ENCODE peak calls at places on chromosome 20, in six cellular contexts. One of them, this sample, is unnamed.

GRCh38 chr20:23782366-23782983 is 31.7 kb upstream of the CST1 start:
- DNase-seq in Calu3: peak
- DNase-seq in A549: peak
- DNase-seq in uterus: no peak
- DNase-seq in endothelial cell: peak
- DNase-seq in AG10803: peak
- DNase-seq in this sample: peak

GRCh38 chr20:10536531-10536930 is 101.4 kb downstream of the SLX4IP start:
- DNase-seq in AG10803: peak
- DNase-seq in Calu3: peak
- DNase-seq in A549: peak
- DNase-seq in endothelial cell: no peak
- DNase-seq in uterus: no peak
- DNase-seq in this sample: no peak

GRCh38 chr20:1415667-1416468 is 23.0 kb upstream of the FKBP1A start:
- DNase-seq in A549: peak
- DNase-seq in AG10803: peak
- DNase-seq in uterus: no peak
- DNase-seq in endothelial cell: no peak
- DNase-seq in Calu3: peak
- DNase-seq in this sample: no peak

GRCh38 chr20:45670139-45670538 is at the start of gene WFDC11:
- DNase-seq in AG10803: no peak
- DNase-seq in uterus: no peak
- DNase-seq in endothelial cell: no peak
- DNase-seq in Calu3: no peak
- DNase-seq in A549: no peak
- DNase-seq in this sample: no peak

GRCh38 chr20:10715035-10715434 is 41.2 kb upstream of the JAG1 start:
- DNase-seq in Calu3: no peak
- DNase-seq in A549: peak
- DNase-seq in AG10803: no peak
- DNase-seq in uterus: no peak
- DNase-seq in endothelial cell: no peak
- DNase-seq in this sample: no peak

GRCh38 chr20:61300741-61301140 is 48.7 kb downstream of the CDH4 start:
- DNase-seq in Calu3: no peak
- DNase-seq in A549: no peak
- DNase-seq in uterus: no peak
- DNase-seq in endothelial cell: no peak
- DNase-seq in AG10803: no peak
- DNase-seq in this sample: no peak

GRCh38 chr20:10239954-10240353 is 21.3 kb downstream of the SNAP25 start:
- DNase-seq in Calu3: peak
- DNase-seq in AG10803: peak
- DNase-seq in A549: peak
- DNase-seq in uterus: no peak
- DNase-seq in endothelial cell: no peak
- DNase-seq in this sample: no peak

GRCh38 chr20:37145014-37145413 is 34.1 kb upstream of the RPN2 start:
- DNase-seq in A549: no peak
- DNase-seq in AG10803: no peak
- DNase-seq in endothelial cell: no peak
- DNase-seq in uterus: no peak
- DNase-seq in Calu3: no peak
- DNase-seq in this sample: no peak

GRCh38 chr20:17407550-17407949 is 123.6 kb downstream of the BFSP1 start:
- DNase-seq in AG10803: no peak
- DNase-seq in endothelial cell: no peak
- DNase-seq in uterus: no peak
- DNase-seq in A549: no peak
- DNase-seq in Calu3: no peak
- DNase-seq in this sample: no peak

GRCh38 chr20:7207186-7207585 is 439.7 kb downstream of the BMP2 start:
- DNase-seq in A549: no peak
- DNase-seq in AG10803: no peak
- DNase-seq in Calu3: no peak
- DNase-seq in endothelial cell: no peak
- DNase-seq in uterus: no peak
- DNase-seq in this sample: no peak

GRCh38 chr20:46293084-46293483 is 15.2 kb downstream of the CDH22 start:
- DNase-seq in Calu3: no peak
- DNase-seq in uterus: no peak
- DNase-seq in AG10803: peak
- DNase-seq in endothelial cell: peak
- DNase-seq in A549: peak
- DNase-seq in this sample: no peak

GRCh38 chr20:23296841-23297701 is 53.5 kb upstream of the NXT1 start:
- DNase-seq in AG10803: peak
- DNase-seq in endothelial cell: no peak
- DNase-seq in uterus: no peak
- DNase-seq in Calu3: no peak
- DNase-seq in A549: no peak
- DNase-seq in this sample: no peak

GRCh38 chr20:9286501-9286900 is 217.6 kb downstream of the PLCB4 start:
- DNase-seq in uterus: no peak
- DNase-seq in Calu3: no peak
- DNase-seq in A549: no peak
- DNase-seq in endothelial cell: no peak
- DNase-seq in AG10803: no peak
- DNase-seq in this sample: no peak

GRCh38 chr20:10982692-10983091 is 308.9 kb upstream of the JAG1 start:
- DNase-seq in Calu3: no peak
- DNase-seq in endothelial cell: no peak
- DNase-seq in AG10803: peak
- DNase-seq in uterus: peak
- DNase-seq in A549: peak
- DNase-seq in this sample: no peak

DNA sequence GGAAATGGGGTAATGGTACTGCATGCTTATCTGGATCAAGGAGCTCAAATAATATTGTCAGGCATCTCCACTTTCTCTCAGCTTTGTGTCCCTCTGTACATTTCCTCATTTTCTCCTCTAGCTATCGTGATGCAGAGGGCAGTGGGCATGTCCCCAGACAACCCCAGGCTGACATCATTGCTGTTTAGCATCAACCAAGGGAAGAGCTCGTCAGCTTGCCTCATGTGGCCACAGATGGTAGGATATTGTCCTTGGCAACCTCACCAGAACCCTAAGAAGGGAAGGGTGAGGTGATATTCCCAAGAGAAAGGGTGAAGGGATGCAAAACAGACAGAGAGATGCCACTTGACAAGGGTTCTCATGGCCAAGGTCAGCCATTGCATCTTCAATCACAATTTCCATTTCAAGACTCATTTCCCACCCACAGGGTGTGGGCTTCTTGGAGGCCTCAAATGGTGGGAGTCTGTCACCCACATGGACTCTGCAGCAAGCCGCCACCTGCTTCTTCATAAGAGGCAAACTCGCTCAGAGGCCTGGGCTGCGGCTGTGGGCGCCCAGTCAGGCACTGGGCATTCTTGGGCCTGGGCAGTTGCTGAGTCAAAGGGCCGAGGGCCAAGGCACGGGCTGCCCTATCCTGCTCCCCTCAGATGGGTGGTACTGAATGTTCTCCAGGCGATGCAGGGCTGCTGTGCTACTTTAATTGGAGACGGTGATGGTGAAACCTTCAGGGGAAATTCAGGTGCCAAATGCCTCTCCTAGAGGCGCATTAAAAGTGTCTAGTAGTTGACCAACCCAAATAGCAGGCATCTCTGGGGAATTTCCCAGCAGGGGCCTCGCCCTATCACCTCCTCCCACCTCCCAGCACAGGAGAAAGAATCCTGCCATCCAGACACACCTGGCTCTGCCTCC is 58.1 kb downstream of the MAFB start:
- DNase-seq in Calu3: no peak
- DNase-seq in endothelial cell: no peak
- DNase-seq in uterus: no peak
- DNase-seq in AG10803: no peak
- DNase-seq in A549: no peak
- DNase-seq in this sample: no peak
- TF ChIP-seq CTCF in Calu3: no peak
- TF ChIP-seq CTCF in endothelial cell: no peak
- TF ChIP-seq CTCF in uterus: no peak
- TF ChIP-seq CTCF in AG10803: no peak
- TF ChIP-seq CTCF in A549: no peak
- TF ChIP-seq CTCF in this sample: no peak

DNA sequence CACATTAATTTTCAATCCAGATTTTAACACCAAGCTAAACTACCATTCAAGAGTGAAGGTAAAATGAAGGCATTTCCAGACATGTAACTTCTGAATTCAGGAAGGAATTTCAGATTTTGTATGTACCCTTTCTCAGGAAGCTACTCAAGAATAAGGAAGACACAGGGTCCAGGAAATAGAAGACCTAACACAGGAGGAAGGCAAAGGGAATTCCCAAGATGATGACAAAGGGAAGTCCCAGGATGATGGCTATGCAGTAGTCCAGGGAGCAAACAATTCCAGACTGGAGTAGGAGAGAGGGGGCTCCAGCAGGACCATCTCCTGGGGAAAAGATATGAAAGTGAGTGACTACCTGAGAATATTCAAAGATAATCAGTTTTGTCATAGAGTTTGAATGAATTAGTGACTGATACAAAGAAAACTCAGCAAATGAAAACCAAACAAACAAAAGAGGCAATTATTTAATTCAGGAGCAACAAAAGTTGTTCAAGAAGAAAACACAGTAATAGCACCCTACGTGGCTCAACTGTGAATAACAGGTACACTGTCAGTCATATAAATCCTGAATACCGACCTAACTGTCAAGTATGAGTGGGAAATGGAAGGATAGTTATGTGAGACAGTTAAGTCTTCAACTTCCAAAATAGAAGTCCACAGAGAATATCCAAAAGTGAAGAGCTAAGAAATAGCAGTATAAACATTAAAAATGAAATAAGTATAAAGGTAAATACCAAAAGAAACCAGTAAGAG is 4.0 kb downstream of the RNF24 start:
- DNase-seq in Calu3: no peak
- DNase-seq in uterus: no peak
- DNase-seq in A549: no peak
- DNase-seq in endothelial cell: no peak
- DNase-seq in AG10803: no peak
- DNase-seq in this sample: no peak
- TF ChIP-seq CTCF in Calu3: no peak
- TF ChIP-seq CTCF in uterus: no peak
- TF ChIP-seq CTCF in A549: no peak
- TF ChIP-seq CTCF in endothelial cell: no peak
- TF ChIP-seq CTCF in AG10803: no peak
- TF ChIP-seq CTCF in this sample: no peak

GRCh38 chr20:57579898-57580447 is 19.1 kb downstream of the PCK1 start:
- DNase-seq in Calu3: no peak
- DNase-seq in AG10803: no peak
- DNase-seq in endothelial cell: no peak
- DNase-seq in A549: no peak
- DNase-seq in uterus: peak
- DNase-seq in this sample: no peak

GRCh38 chr20:57582432-57583288 is 21.8 kb downstream of the PCK1 start:
- DNase-seq in Calu3: peak
- DNase-seq in uterus: peak
- DNase-seq in AG10803: no peak
- DNase-seq in endothelial cell: peak
- DNase-seq in A549: peak
- DNase-seq in this sample: no peak

GRCh38 chr20:57580478-57581201 is 19.7 kb downstream of the PCK1 start:
- DNase-seq in endothelial cell: no peak
- DNase-seq in A549: no peak
- DNase-seq in uterus: no peak
- DNase-seq in AG10803: no peak
- DNase-seq in Calu3: no peak
- DNase-seq in this sample: no peak

GRCh38 chr20:57582029-57582378 is 21.1 kb downstream of the PCK1 start:
- DNase-seq in AG10803: no peak
- DNase-seq in uterus: no peak
- DNase-seq in A549: no peak
- DNase-seq in endothelial cell: no peak
- DNase-seq in Calu3: no peak
- DNase-seq in this sample: no peak

DNA sequence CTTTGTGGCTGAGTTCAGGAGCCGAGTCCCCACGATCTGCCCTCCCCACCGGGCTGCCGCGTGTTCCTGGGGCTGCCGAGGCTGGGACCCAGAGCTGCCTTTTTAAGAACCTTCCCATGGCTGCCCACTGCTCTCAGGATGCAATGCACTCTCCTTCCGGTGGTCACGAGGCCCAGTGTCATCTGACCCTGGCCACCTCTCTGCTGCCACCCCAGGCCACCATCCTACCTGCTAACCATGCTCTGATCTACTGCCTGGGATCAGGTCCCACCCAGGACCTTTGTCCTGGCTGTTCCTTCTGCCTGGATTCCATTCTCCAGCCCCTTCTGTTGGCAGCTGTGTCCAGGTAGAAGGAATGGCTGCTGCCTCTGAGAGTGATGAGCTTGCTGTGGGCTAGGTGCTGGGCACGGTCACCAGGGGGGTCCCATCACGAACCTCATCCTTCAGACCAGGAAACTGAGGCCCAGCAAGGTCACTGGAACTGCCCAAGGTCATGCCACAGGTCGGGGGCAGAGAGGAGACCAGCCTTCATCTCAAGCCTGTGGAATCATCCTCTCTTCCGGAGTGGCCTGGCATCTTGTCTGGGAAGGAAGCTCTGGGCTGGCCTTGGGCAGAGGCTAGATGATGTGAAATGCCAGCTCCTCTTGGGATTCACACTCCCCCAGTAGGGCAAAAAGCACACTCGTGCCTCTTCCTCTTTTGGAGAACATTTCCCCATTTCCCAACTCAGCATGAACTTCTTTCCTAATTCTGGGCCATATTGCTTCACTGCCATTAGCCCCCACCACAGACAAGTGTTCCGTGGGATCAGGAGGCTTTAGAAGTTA is 20.5 kb downstream of the PCK1 start:
- DNase-seq in AG10803: no peak
- DNase-seq in A549: no peak
- DNase-seq in uterus: no peak
- DNase-seq in Calu3: no peak
- DNase-seq in endothelial cell: no peak
- DNase-seq in this sample: no peak
- TF ChIP-seq CTCF in AG10803: no peak
- TF ChIP-seq CTCF in A549: no peak
- TF ChIP-seq CTCF in uterus: no peak
- TF ChIP-seq CTCF in Calu3: no peak
- TF ChIP-seq CTCF in endothelial cell: no peak
- TF ChIP-seq CTCF in this sample: no peak

GRCh38 chr20:19802099-19802491 is 44.0 kb downstream of the RIN2 start:
- DNase-seq in uterus: no peak
- DNase-seq in Calu3: no peak
- DNase-seq in A549: no peak
- DNase-seq in AG10803: no peak
- DNase-seq in endothelial cell: no peak
- DNase-seq in this sample: no peak

GRCh38 chr20:19793716-19794115 is 35.7 kb downstream of the RIN2 start:
- DNase-seq in uterus: no peak
- DNase-seq in Calu3: no peak
- DNase-seq in AG10803: no peak
- DNase-seq in A549: no peak
- DNase-seq in endothelial cell: no peak
- DNase-seq in this sample: no peak

GRCh38 chr20:19794941-19795340 is 36.9 kb downstream of the RIN2 start:
- DNase-seq in AG10803: no peak
- DNase-seq in uterus: no peak
- DNase-seq in endothelial cell: no peak
- DNase-seq in A549: no peak
- DNase-seq in Calu3: no peak
- DNase-seq in this sample: no peak

GRCh38 chr20:19802492-19803158 is 44.6 kb downstream of the RIN2 start:
- DNase-seq in uterus: no peak
- DNase-seq in AG10803: no peak
- DNase-seq in endothelial cell: no peak
- DNase-seq in Calu3: peak
- DNase-seq in A549: peak
- DNase-seq in this sample: no peak

GRCh38 chr20:19799325-19799724 is 41.3 kb downstream of the RIN2 start:
- DNase-seq in endothelial cell: no peak
- DNase-seq in uterus: no peak
- DNase-seq in Calu3: no peak
- DNase-seq in A549: no peak
- DNase-seq in AG10803: no peak
- DNase-seq in this sample: no peak
- TF ChIP-seq CTCF in endothelial cell: no peak
- TF ChIP-seq CTCF in uterus: no peak
- TF ChIP-seq CTCF in Calu3: no peak
- TF ChIP-seq CTCF in A549: no peak
- TF ChIP-seq CTCF in AG10803: no peak
- TF ChIP-seq CTCF in this sample: no peak